ENCODE peak calls at places on chromosomes 3 and 15, in eight cellular contexts. One of them, this sample, is unnamed.

GRCh38 chr15:68797157-68797556 is 23.5 kb downstream of the ANP32A start:
- DNase-seq in T-helper 9 cell: no peak
- DNase-seq in NCI-H524: no peak
- DNase-seq in head of caudate nucleus: no peak
- DNase-seq in nephron progenitor cell: no peak
- DNase-seq in mesendoderm: no peak
- DNase-seq in CD8-positive, alpha-beta memory T cell: no peak
- DNase-seq in skeletal muscle cell: no peak
- DNase-seq in this sample: peak; percentile 55

GRCh38 chr3:51198476-51198875 is 186.6 kb upstream of the MANF start:
- DNase-seq in T-helper 9 cell: no peak
- DNase-seq in NCI-H524: no peak
- DNase-seq in head of caudate nucleus: no peak
- DNase-seq in nephron progenitor cell: no peak
- DNase-seq in mesendoderm: no peak
- DNase-seq in CD8-positive, alpha-beta memory T cell: no peak
- DNase-seq in skeletal muscle cell: no peak
- DNase-seq in this sample: no peak

GRCh38 chr3:16118396-16118795 is 56.1 kb upstream of the GALNT15 start:
- DNase-seq in T-helper 9 cell: no peak
- DNase-seq in NCI-H524: peak; percentile 25
- DNase-seq in head of caudate nucleus: no peak
- DNase-seq in nephron progenitor cell: peak; percentile 5
- DNase-seq in mesendoderm: no peak
- DNase-seq in CD8-positive, alpha-beta memory T cell: no peak
- DNase-seq in skeletal muscle cell: no peak
- DNase-seq in this sample: no peak

GRCh38 chr3:134832585-134832984 is 37.5 kb downstream of the EPHB1 start:
- DNase-seq in T-helper 9 cell: no peak
- DNase-seq in NCI-H524: no peak
- DNase-seq in head of caudate nucleus: no peak
- DNase-seq in nephron progenitor cell: no peak
- DNase-seq in mesendoderm: no peak
- DNase-seq in CD8-positive, alpha-beta memory T cell: no peak
- DNase-seq in skeletal muscle cell: no peak
- DNase-seq in this sample: no peak

GRCh38 chr3:9777695-9778023 is 7.9 kb upstream of the CAMK1 start:
- DNase-seq in T-helper 9 cell: no peak
- DNase-seq in NCI-H524: no peak
- DNase-seq in head of caudate nucleus: no peak
- DNase-seq in nephron progenitor cell: no peak
- DNase-seq in mesendoderm: no peak
- DNase-seq in CD8-positive, alpha-beta memory T cell: no peak
- DNase-seq in skeletal muscle cell: no peak
- DNase-seq in this sample: no peak

GRCh38 chr15:70633394-70633793 is 130.0 kb downstream of the UACA start:
- DNase-seq in T-helper 9 cell: no peak
- DNase-seq in NCI-H524: no peak
- DNase-seq in head of caudate nucleus: no peak
- DNase-seq in nephron progenitor cell: no peak
- DNase-seq in mesendoderm: peak; percentile 26
- DNase-seq in CD8-positive, alpha-beta memory T cell: no peak
- DNase-seq in skeletal muscle cell: no peak
- DNase-seq in this sample: no peak

GRCh38 chr15:42890161-42890913 is 30.2 kb downstream of the TTBK2 start:
- DNase-seq in T-helper 9 cell: no peak
- DNase-seq in NCI-H524: no peak
- DNase-seq in head of caudate nucleus: no peak
- DNase-seq in nephron progenitor cell: no peak
- DNase-seq in mesendoderm: peak; percentile 97
- DNase-seq in CD8-positive, alpha-beta memory T cell: no peak
- DNase-seq in skeletal muscle cell: peak; percentile 4
- DNase-seq in this sample: no peak

GRCh38 chr3:41794748-41795589 is 166.9 kb downstream of the ULK4 start:
- DNase-seq in T-helper 9 cell: no peak
- DNase-seq in NCI-H524: no peak
- DNase-seq in head of caudate nucleus: no peak
- DNase-seq in nephron progenitor cell: no peak
- DNase-seq in mesendoderm: no peak
- DNase-seq in CD8-positive, alpha-beta memory T cell: no peak
- DNase-seq in skeletal muscle cell: no peak
- DNase-seq in this sample: no peak

GRCh38 chr15:96503276-96503675 is 172.8 kb downstream of the NR2F2 start:
- DNase-seq in T-helper 9 cell: no peak
- DNase-seq in NCI-H524: no peak
- DNase-seq in head of caudate nucleus: no peak
- DNase-seq in nephron progenitor cell: no peak
- DNase-seq in mesendoderm: no peak
- DNase-seq in CD8-positive, alpha-beta memory T cell: no peak
- DNase-seq in skeletal muscle cell: no peak
- DNase-seq in this sample: no peak

GRCh38 chr3:33092496-33093254 is 4.3 kb downstream of the GLB1 start:
- DNase-seq in T-helper 9 cell: no peak
- DNase-seq in NCI-H524: no peak
- DNase-seq in head of caudate nucleus: no peak
- DNase-seq in nephron progenitor cell: no peak
- DNase-seq in mesendoderm: no peak
- DNase-seq in CD8-positive, alpha-beta memory T cell: no peak
- DNase-seq in skeletal muscle cell: no peak
- DNase-seq in this sample: no peak

GRCh38 chr15:39896837-39897236 is 23.2 kb downstream of the GPR176 start:
- DNase-seq in T-helper 9 cell: no peak
- DNase-seq in NCI-H524: no peak
- DNase-seq in head of caudate nucleus: no peak
- DNase-seq in nephron progenitor cell: no peak
- DNase-seq in mesendoderm: no peak
- DNase-seq in CD8-positive, alpha-beta memory T cell: no peak
- DNase-seq in skeletal muscle cell: no peak
- DNase-seq in this sample: no peak

GRCh38 chr3:60147249-60147648 is 1097.4 kb upstream of the CFAP20DC start:
- DNase-seq in T-helper 9 cell: no peak
- DNase-seq in NCI-H524: no peak
- DNase-seq in head of caudate nucleus: no peak
- DNase-seq in nephron progenitor cell: no peak
- DNase-seq in mesendoderm: no peak
- DNase-seq in CD8-positive, alpha-beta memory T cell: no peak
- DNase-seq in skeletal muscle cell: no peak
- DNase-seq in this sample: peak; percentile 37

GRCh38 chr3:138938056-138938876 is 8.7 kb downstream of the FOXL2 start:
- DNase-seq in T-helper 9 cell: no peak
- DNase-seq in NCI-H524: peak; percentile 55
- DNase-seq in head of caudate nucleus: no peak
- DNase-seq in nephron progenitor cell: peak; percentile 30
- DNase-seq in mesendoderm: peak; percentile 40
- DNase-seq in CD8-positive, alpha-beta memory T cell: no peak
- DNase-seq in skeletal muscle cell: no peak
- DNase-seq in this sample: no peak

GRCh38 chr15:40467260-40467615 is 3.5 kb upstream of the CHST14 start:
- DNase-seq in T-helper 9 cell: no peak
- DNase-seq in NCI-H524: no peak
- DNase-seq in head of caudate nucleus: no peak
- DNase-seq in nephron progenitor cell: no peak
- DNase-seq in mesendoderm: no peak
- DNase-seq in CD8-positive, alpha-beta memory T cell: no peak
- DNase-seq in skeletal muscle cell: no peak
- DNase-seq in this sample: no peak

GRCh38 chr3:17039579-17039978 is 154.8 kb downstream of the PLCL2 start:
- DNase-seq in T-helper 9 cell: no peak
- DNase-seq in NCI-H524: no peak
- DNase-seq in head of caudate nucleus: no peak
- DNase-seq in nephron progenitor cell: no peak
- DNase-seq in mesendoderm: peak; percentile 17
- DNase-seq in CD8-positive, alpha-beta memory T cell: no peak
- DNase-seq in skeletal muscle cell: peak; percentile 65
- DNase-seq in this sample: no peak

GRCh38 chr3:29144361-29144760 is 136.5 kb upstream of the RBMS3 start:
- DNase-seq in T-helper 9 cell: no peak
- DNase-seq in NCI-H524: no peak
- DNase-seq in head of caudate nucleus: no peak
- DNase-seq in nephron progenitor cell: no peak
- DNase-seq in mesendoderm: no peak
- DNase-seq in CD8-positive, alpha-beta memory T cell: no peak
- DNase-seq in skeletal muscle cell: no peak
- DNase-seq in this sample: no peak

GRCh38 chr15:90343391-90343790 is 8.7 kb upstream of the ZNF774 start:
- DNase-seq in T-helper 9 cell: no peak
- DNase-seq in NCI-H524: no peak
- DNase-seq in head of caudate nucleus: no peak
- DNase-seq in nephron progenitor cell: no peak
- DNase-seq in mesendoderm: no peak
- DNase-seq in CD8-positive, alpha-beta memory T cell: no peak
- DNase-seq in skeletal muscle cell: no peak
- DNase-seq in this sample: no peak

GRCh38 chr3:69212411-69213160 is 90.2 kb upstream of the LMOD3 start:
- DNase-seq in T-helper 9 cell: no peak
- DNase-seq in NCI-H524: no peak
- DNase-seq in head of caudate nucleus: no peak
- DNase-seq in nephron progenitor cell: no peak
- DNase-seq in mesendoderm: no peak
- DNase-seq in CD8-positive, alpha-beta memory T cell: no peak
- DNase-seq in skeletal muscle cell: peak; percentile 60
- DNase-seq in this sample: no peak

GRCh38 chr15:98241032-98241554 is 280.6 kb downstream of the ARRDC4 start:
- DNase-seq in T-helper 9 cell: no peak
- DNase-seq in NCI-H524: no peak
- DNase-seq in head of caudate nucleus: no peak
- DNase-seq in nephron progenitor cell: no peak
- DNase-seq in mesendoderm: peak; percentile 40
- DNase-seq in CD8-positive, alpha-beta memory T cell: no peak
- DNase-seq in skeletal muscle cell: no peak
- DNase-seq in this sample: no peak

GRCh38 chr3:126474498-126475410 is 937 bp downstream of the ZXDC start:
- DNase-seq in T-helper 9 cell: peak; percentile 10
- DNase-seq in NCI-H524: peak; percentile 35
- DNase-seq in head of caudate nucleus: no peak
- DNase-seq in nephron progenitor cell: peak; percentile 54
- DNase-seq in mesendoderm: peak; percentile 66
- DNase-seq in CD8-positive, alpha-beta memory T cell: peak; percentile 29
- DNase-seq in skeletal muscle cell: no peak
- DNase-seq in this sample: peak; percentile 40

This sample was measured in activated CD8-positive, alpha-beta T cell treated with anti-CD3 and anti-CD28 coated beads, Interleukin-2, amount 10 ng/mL, durations not matched to agents 7 days and 5 days.